ENCODE peak calls at places on chromosomes 3 and 15, in nine cellular contexts. One of them, this sample, is unnamed. For H3K4me1, the result is how much of the 10 kb centered on the place peaks cover.

GRCh38 chr3:147367676-147368075 is 38.7 kb downstream of the ZIC4 start:
- DNase-seq in GM23338: no peak
- DNase-seq in HepG2: no peak
- DNase-seq in K562: no peak
- DNase-seq in breast epithelium: no peak
- DNase-seq in HCT116: no peak
- DNase-seq in GM12878: no peak
- DNase-seq in spleen: no peak
- DNase-seq in Panc1: no peak
- DNase-seq in this sample: no peak

GRCh38 chr15:84961114-84961452 is 20.6 kb upstream of the PDE8A start:
- DNase-seq in HepG2: no peak
- DNase-seq in GM12878: no peak
- DNase-seq in Panc1: no peak
- DNase-seq in breast epithelium: no peak
- DNase-seq in spleen: no peak
- DNase-seq in GM23338: peak
- DNase-seq in K562: peak
- DNase-seq in HCT116: no peak
- DNase-seq in this sample: no peak

GRCh38 chr15:85044251-85044853 is 62.7 kb downstream of the PDE8A start:
- DNase-seq in Panc1: peak
- DNase-seq in HepG2: peak
- DNase-seq in HCT116: peak
- DNase-seq in GM23338: peak
- DNase-seq in K562: no peak
- DNase-seq in breast epithelium: peak
- DNase-seq in GM12878: peak
- DNase-seq in spleen: no peak
- DNase-seq in this sample: peak

GRCh38 chr3:184584001-184584891 is 22.7 kb downstream of the EPHB3 start:
- DNase-seq in spleen: no peak
- DNase-seq in Panc1: no peak
- DNase-seq in GM12878: no peak
- DNase-seq in HCT116: no peak
- DNase-seq in K562: no peak
- DNase-seq in GM23338: peak
- DNase-seq in breast epithelium: no peak
- DNase-seq in HepG2: no peak
- DNase-seq in this sample: no peak

GRCh38 chr3:151477596-151478375 is 16.9 kb upstream of the IGSF10 start:
- DNase-seq in GM12878: no peak
- DNase-seq in K562: no peak
- DNase-seq in breast epithelium: no peak
- DNase-seq in HCT116: no peak
- DNase-seq in Panc1: no peak
- DNase-seq in HepG2: no peak
- DNase-seq in spleen: no peak
- DNase-seq in GM23338: peak
- DNase-seq in this sample: no peak

GRCh38 chr15:78104119-78104479 is 11.7 kb downstream of the SH2D7 start:
- DNase-seq in K562: no peak
- DNase-seq in HCT116: no peak
- DNase-seq in GM23338: no peak
- DNase-seq in GM12878: no peak
- DNase-seq in HepG2: no peak
- DNase-seq in spleen: no peak
- DNase-seq in breast epithelium: no peak
- DNase-seq in Panc1: no peak
- DNase-seq in this sample: no peak

GRCh38 chr3:52171577-52172261 is 17.5 kb upstream of the POC1A start:
- DNase-seq in HCT116: peak
- DNase-seq in HepG2: no peak
- DNase-seq in K562: no peak
- DNase-seq in GM12878: no peak
- DNase-seq in breast epithelium: no peak
- DNase-seq in spleen: peak
- DNase-seq in GM23338: no peak
- DNase-seq in Panc1: peak
- DNase-seq in this sample: no peak

GRCh38 chr3:173993299-173993698 is 595.8 kb downstream of the NLGN1 start:
- DNase-seq in Panc1: no peak
- DNase-seq in GM23338: peak
- DNase-seq in GM12878: no peak
- DNase-seq in spleen: no peak
- DNase-seq in HepG2: peak
- DNase-seq in breast epithelium: no peak
- DNase-seq in HCT116: peak
- DNase-seq in K562: no peak
- DNase-seq in this sample: no peak

DNA sequence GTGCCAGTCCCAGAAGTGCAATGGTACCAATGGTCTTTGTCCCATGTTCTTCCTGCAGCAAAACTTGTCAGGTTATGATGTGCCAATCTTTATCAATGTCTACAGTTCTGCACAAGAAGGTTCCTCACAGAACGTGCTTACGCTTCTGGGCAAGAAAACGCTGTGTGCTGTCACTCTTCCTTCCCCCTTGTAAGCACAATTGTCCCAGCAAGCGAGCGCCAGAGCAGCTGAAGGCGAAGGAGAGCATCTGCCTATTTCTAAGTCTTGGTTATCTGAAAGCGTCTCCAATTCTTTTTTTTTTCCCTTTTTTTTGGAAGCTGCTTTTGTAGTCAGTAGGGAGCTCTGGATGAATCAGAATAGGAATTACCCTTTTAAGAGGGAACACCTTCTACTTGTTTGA is 514.4 kb downstream of the FGF12 start:
- DNase-seq in GM23338: no peak
- DNase-seq in GM12878: no peak
- DNase-seq in HCT116: no peak
- DNase-seq in Panc1: no peak
- DNase-seq in K562: no peak
- DNase-seq in HepG2: no peak
- DNase-seq in spleen: no peak
- DNase-seq in breast epithelium: no peak
- DNase-seq in this sample: no peak
- TF ChIP-seq POLR2AphosphoS5 in GM23338: no peak
- TF ChIP-seq POLR2AphosphoS5 in GM12878: no peak
- TF ChIP-seq POLR2AphosphoS5 in HCT116: no peak
- TF ChIP-seq POLR2AphosphoS5 in Panc1: no peak
- TF ChIP-seq POLR2AphosphoS5 in K562: no peak
- TF ChIP-seq POLR2AphosphoS5 in HepG2: no peak
- TF ChIP-seq POLR2AphosphoS5 in spleen: no peak
- TF ChIP-seq POLR2AphosphoS5 in breast epithelium: no peak
- TF ChIP-seq POLR2AphosphoS5 in this sample: no peak

GRCh38 chr3:195267096-195267495 is 3.9 kb downstream of the XXYLT1 start:
- DNase-seq in GM23338: no peak
- DNase-seq in HCT116: no peak
- DNase-seq in Panc1: no peak
- DNase-seq in breast epithelium: no peak
- DNase-seq in spleen: no peak
- DNase-seq in HepG2: no peak
- DNase-seq in GM12878: no peak
- DNase-seq in K562: no peak
- DNase-seq in this sample: no peak
- H3K4me1 ChIP-seq in GM23338: under half
- H3K4me1 ChIP-seq in HCT116: under half
- H3K4me1 ChIP-seq in Panc1: under half
- H3K4me1 ChIP-seq in breast epithelium: under half
- H3K4me1 ChIP-seq in spleen: under half
- H3K4me1 ChIP-seq in HepG2: under half
- H3K4me1 ChIP-seq in GM12878: under half
- H3K4me1 ChIP-seq in K562: under half
- H3K4me1 ChIP-seq in this sample: under half

GRCh38 chr15:40040293-40040635 is 1.3 kb upstream of the SRP14 start:
- DNase-seq in GM12878: no peak
- DNase-seq in HepG2: no peak
- DNase-seq in HCT116: no peak
- DNase-seq in K562: no peak
- DNase-seq in GM23338: no peak
- DNase-seq in Panc1: no peak
- DNase-seq in breast epithelium: no peak
- DNase-seq in spleen: no peak
- DNase-seq in this sample: no peak
- H3K4me3 ChIP-seq in GM12878: peak
- H3K4me3 ChIP-seq in HepG2: peak
- H3K4me3 ChIP-seq in HCT116: peak
- H3K4me3 ChIP-seq in K562: peak
- H3K4me3 ChIP-seq in GM23338: peak
- H3K4me3 ChIP-seq in Panc1: peak
- H3K4me3 ChIP-seq in breast epithelium: no peak
- H3K4me3 ChIP-seq in spleen: no peak
- H3K4me3 ChIP-seq in this sample: no peak

GRCh38 chr15:55267401-55268053 is 22.1 kb downstream of the RAB27A start:
- DNase-seq in GM12878: no peak
- DNase-seq in breast epithelium: no peak
- DNase-seq in HCT116: no peak
- DNase-seq in HepG2: no peak
- DNase-seq in K562: no peak
- DNase-seq in Panc1: no peak
- DNase-seq in spleen: peak
- DNase-seq in GM23338: no peak
- DNase-seq in this sample: peak
- TF ChIP-seq POLR2AphosphoS5 in GM12878: no peak
- TF ChIP-seq POLR2AphosphoS5 in breast epithelium: no peak
- TF ChIP-seq POLR2AphosphoS5 in HCT116: no peak
- TF ChIP-seq POLR2AphosphoS5 in HepG2: no peak
- TF ChIP-seq POLR2AphosphoS5 in K562: no peak
- TF ChIP-seq POLR2AphosphoS5 in Panc1: no peak
- TF ChIP-seq POLR2AphosphoS5 in spleen: peak
- TF ChIP-seq POLR2AphosphoS5 in GM23338: no peak
- TF ChIP-seq POLR2AphosphoS5 in this sample: no peak